ENCODE peak calls at places on chromosomes 3 and 15, in seven cellular contexts. F is hepatocyte; Q is esophagus squamous epithelium; P is glutamatergic neuron; N is CD8-positive, alpha-beta T cell; Z is mucosa of descending colon; I is esophagus muscularis mucosa. A is an unnamed sample.

GRCh38 chr3:171862993-171863521 is 19.9 kb downstream of the TMEM212 start:
- DNase-seq in F (no peak), P (no peak), Z (no peak), Q (no peak), I (no peak), N (no peak), A (no peak)

GRCh38 chr3:19898725-19899124 is 35.3 kb downstream of the EFHB start:
- DNase-seq in P (no peak), Q (no peak), F (no peak), I (no peak), N (no peak), Z (no peak), A (no peak)

GRCh38 chr3:124413393-124413792 is 316.9 kb upstream of the UMPS start:
- DNase-seq in N (no peak), F (no peak), Z (no peak), Q (no peak), I (no peak), P (no peak), A (no peak)

GRCh38 chr3:132368515-132368914 is 48.8 kb upstream of the DNAJC13 start:
- DNase-seq in I (no peak), N (no peak), Z (no peak), F (no peak), Q (no peak), P (no peak), A (no peak)

GRCh38 chr3:149964296-149964695 is 6.4 kb downstream of the PFN2 start:
- DNase-seq in P (no peak), I (no peak), N (no peak), Z (no peak), Q (no peak), F (no peak), A (no peak)

GRCh38 chr3:29171583-29171990 is 109.3 kb upstream of the RBMS3 start:
- DNase-seq in Z (no peak), P (no peak), F (no peak), N (no peak), I (no peak), Q (no peak), A (no peak)

GRCh38 chr15:95446854-95447253 is 883.6 kb upstream of the NR2F2 start:
- DNase-seq in F (no peak), I (no peak), Q (no peak), Z (no peak), P (no peak), N (peak; percentile 0), A (no peak)

GRCh38 chr3:34150987-34151386 is 352.6 kb downstream of the PDCD6IP start:
- DNase-seq in F (no peak), I (no peak), P (no peak), Z (no peak), Q (no peak), N (no peak), A (no peak)

GRCh38 chr3:111823341-111823830 is 35.7 kb upstream of the PHLDB2 start:
- DNase-seq in Q (no peak), I (no peak), P (no peak), N (no peak), F (no peak), Z (no peak), A (no peak)

GRCh38 chr3:159634414-159634813 is 354.2 kb upstream of the IL12A start:
- DNase-seq in Z (no peak), F (no peak), Q (no peak), N (no peak), P (no peak), I (no peak), A (no peak)

GRCh38 chr3:99896482-99896881 is 78.8 kb downstream of the CMSS1 start:
- DNase-seq in F (no peak), N (no peak), Z (no peak), I (no peak), P (no peak), Q (no peak), A (no peak)

GRCh38 chr3:69212411-69213160 is 90.2 kb upstream of the LMOD3 start:
- DNase-seq in P (no peak), Z (no peak), I (no peak), F (peak; percentile 47), Q (no peak), N (no peak), A (no peak)

GRCh38 chr3:13072239-13073041 is 789 bp downstream of the IQSEC1 start:
- DNase-seq in F (no peak), N (no peak), Q (no peak), I (no peak), Z (peak; percentile 49), P (no peak), A (no peak)

GRCh38 chr3:194736896-194737600 is 51.4 kb downstream of the FAM43A start:
- DNase-seq in N (no peak), Z (no peak), F (no peak), Q (no peak), I (no peak), P (no peak), A (no peak)

GRCh38 chr15:90001683-90002427 is 731 bp downstream of the ZNF710 start:
- DNase-seq in F (peak; percentile 82), Q (no peak), N (peak; percentile 22), P (peak; percentile 66), I (no peak), Z (peak; percentile 84), A (no peak)

GRCh38 chr15:90004671-90005070 is 3.5 kb downstream of the ZNF710 start:
- DNase-seq in P (no peak), N (no peak), Z (no peak), Q (no peak), I (no peak), F (peak; percentile 82), A (no peak)

GRCh38 chr3:134054231-134054630 is 24.5 kb upstream of the SLCO2A1 start:
- DNase-seq in F (no peak), Q (no peak), I (no peak), P (no peak), N (no peak), Z (no peak), A (no peak)

GRCh38 chr3:156648086-156648485 is 26.3 kb upstream of the TIPARP start:
- DNase-seq in I (no peak), Z (no peak), N (no peak), F (no peak), P (no peak), Q (no peak), A (no peak)

GRCh38 chr3:143307613-143308183 is 188.1 kb downstream of the CHST2 start:
- DNase-seq in P (no peak), N (no peak), Q (no peak), F (peak; percentile 44), Z (no peak), I (no peak), A (no peak)

GRCh38 chr3:16605966-16606365 is 743 bp upstream of the DAZL start:
- DNase-seq in Q (no peak), N (no peak), I (no peak), Z (no peak), F (no peak), P (no peak), A (no peak)

GRCh38 chr15:92619380-92620101 is 36.0 kb downstream of the FAM174B start:
- DNase-seq in Z (no peak), I (no peak), F (peak; percentile 41), P (no peak), Q (no peak), N (no peak), A (no peak)

GRCh38 chr15:42016971-42017370 is 3.9 kb downstream of the PLA2G4E start:
- DNase-seq in F (no peak), N (no peak), Z (no peak), P (no peak), Q (no peak), I (no peak), A (no peak)

GRCh38 chr15:72184165-72184811 is 13.3 kb downstream of the GRAMD2A start:
- DNase-seq in I (no peak), Z (peak; percentile 53), N (no peak), P (peak; percentile 66), F (peak; percentile 71), Q (no peak), A (no peak)

GRCh38 chr3:31576521-31576920 is 43.8 kb downstream of the STT3B start:
- DNase-seq in I (no peak), F (no peak), N (no peak), Q (no peak), P (no peak), Z (no peak), A (no peak)

GRCh38 chr3:51975857-51976549 is 1.1 kb downstream of the ABHD14A start:
- DNase-seq in Q (no peak), P (peak; percentile 82), Z (peak; percentile 81), F (peak; percentile 87), N (no peak), I (no peak), A (no peak)

DNA sequence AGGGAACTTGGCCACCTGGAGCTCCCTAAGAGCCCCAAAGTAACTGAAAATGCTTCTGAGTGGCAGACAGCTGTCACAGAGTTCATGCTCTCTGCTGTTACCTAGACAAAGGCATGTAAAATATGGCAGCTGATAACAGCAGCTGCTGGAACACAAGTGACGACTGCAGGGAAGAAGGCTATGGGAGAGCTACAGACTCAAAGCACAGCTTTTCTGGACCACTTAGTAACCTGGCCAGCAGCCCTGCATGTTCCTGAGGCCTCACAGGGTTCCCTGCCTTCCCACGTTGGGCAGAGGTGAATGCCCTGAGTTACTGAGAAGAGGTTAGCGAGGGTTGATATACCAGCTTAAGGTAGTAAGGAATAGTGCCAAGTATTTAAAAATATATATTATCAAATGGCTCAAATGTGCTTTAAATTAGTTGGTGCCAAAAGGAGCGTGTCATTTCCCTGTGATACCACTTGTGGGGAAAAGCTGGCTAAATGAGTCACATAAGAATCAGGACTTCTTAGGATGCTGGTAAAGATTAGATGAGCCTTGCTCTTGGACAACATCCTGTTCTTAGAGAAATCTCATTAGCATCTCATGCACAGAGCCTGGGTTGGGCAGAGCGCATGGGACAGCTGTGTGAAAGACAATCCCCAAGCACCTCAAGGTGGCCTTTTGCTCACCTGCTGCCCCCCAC is 76.4 kb upstream of the SCN5A start:
- DNase-seq in I (no peak), Z (no peak), Q (no peak), F (no peak), P (no peak), N (no peak), A (no peak)
- TF ChIP-seq CTCF in I (no peak), Z (no peak), Q (no peak), F (no peak), P (no peak), N (no peak), A (no peak)

GRCh38 chr3:53498993-53499641 is 4.7 kb downstream of the CACNA1D start:
- DNase-seq in P (peak; percentile 30), I (no peak), Q (no peak), F (peak; percentile 41), N (no peak), Z (no peak), A (no peak)
- TF ChIP-seq CTCF in P (peak; percentile 31), I (no peak), Q (no peak), F (peak; percentile 19), N (no peak), Z (no peak), A (no peak)

GRCh38 chr3:8822141-8822540 is 52.7 kb upstream of the OXTR start:
- DNase-seq in Z (no peak), I (no peak), P (no peak), Q (no peak), F (no peak), N (no peak), A (no peak)
- TF ChIP-seq CTCF in Z (no peak), I (no peak), P (no peak), Q (no peak), F (no peak), N (no peak), A (no peak)

DNA sequence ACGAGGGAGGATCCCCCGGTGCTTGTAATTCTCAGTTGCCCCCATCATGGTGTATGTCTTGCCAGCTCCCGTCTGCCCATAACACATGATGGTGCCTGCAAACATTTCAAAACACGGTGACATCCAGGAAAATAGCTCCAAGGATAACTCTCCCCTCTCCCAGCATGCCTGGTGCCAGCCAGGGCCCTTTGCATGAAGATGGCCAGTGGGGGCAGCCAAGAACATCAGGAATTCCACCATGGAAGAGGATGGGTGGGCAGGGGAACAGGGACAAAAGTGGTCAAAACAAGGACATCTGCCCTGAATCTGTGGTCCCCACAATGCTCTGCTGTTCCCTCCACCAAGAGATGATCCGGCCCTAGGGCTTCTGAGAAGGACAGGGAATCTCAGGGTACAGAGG is 9.0 kb downstream of the KIF9 start:
- DNase-seq in I (no peak), N (no peak), P (no peak), Z (no peak), Q (no peak), F (no peak), A (no peak)
- TF ChIP-seq CTCF in I (no peak), N (no peak), P (no peak), Z (no peak), Q (no peak), F (no peak), A (no peak)